ENCODE peak calls at places on chromosome 15, in eight cellular contexts. Q is Panc1; W is colonic mucosa; H is caudate nucleus; J is gastrocnemius medialis; G is esophagus squamous epithelium; N is HCT116; B is CD8-positive, alpha-beta T cell. V is an unnamed sample.

GRCh38 chr15:84689858-84690257 is 26.1 kb downstream of the SEC11A start:
- DNase-seq in Q (no peak), W (no peak), H (no peak), J (no peak), G (no peak), N (no peak), B (no peak), V (no peak)

GRCh38 chr15:35911052-35911780 is 365.3 kb upstream of the DPH6 start:
- DNase-seq in Q (no peak), W (no peak), H (no peak), J (no peak), G (no peak), N (no peak), B (no peak), V (no peak)

GRCh38 chr15:20355256-20355868 is 186.2 kb downstream of the GOLGA6L6 start:
- DNase-seq in Q (no peak), W (no peak), H (no peak), J (no peak), G (no peak), N (no peak), B (peak), V (peak)

GRCh38 chr15:74206801-74207281 is 4.3 kb upstream of the STRA6 start:
- DNase-seq in Q (no peak), W (no peak), H (peak), J (no peak), G (no peak), N (no peak), B (no peak), V (no peak)

GRCh38 chr15:74235962-74236361 is at the start of gene CCDC33:
- DNase-seq in Q (no peak), W (peak), H (no peak), J (no peak), G (no peak), N (no peak), B (no peak), V (peak)

GRCh38 chr15:58355965-58356358 is 75.8 kb upstream of the LIPC start:
- DNase-seq in Q (no peak), W (no peak), H (no peak), J (no peak), G (no peak), N (no peak), B (no peak), V (no peak)

GRCh38 chr15:39661776-39662175 is 80.9 kb downstream of the THBS1 start:
- DNase-seq in Q (no peak), W (no peak), H (no peak), J (no peak), G (no peak), N (no peak), B (no peak), V (no peak)

GRCh38 chr15:35606345-35606744 is 60.4 kb upstream of the DPH6 start:
- DNase-seq in Q (no peak), W (no peak), H (no peak), J (no peak), G (no peak), N (no peak), B (no peak), V (no peak)

GRCh38 chr15:39868396-39868795 is 51.7 kb downstream of the GPR176 start:
- DNase-seq in Q (no peak), W (no peak), H (no peak), J (no peak), G (no peak), N (no peak), B (no peak), V (no peak)

GRCh38 chr15:80049046-80049445 is 10.4 kb upstream of the ZFAND6 start:
- DNase-seq in Q (no peak), W (no peak), H (no peak), J (no peak), G (no peak), N (no peak), B (no peak), V (no peak)

GRCh38 chr15:33119263-33119662 is 75.3 kb downstream of the FMN1 start:
- DNase-seq in Q (no peak), W (no peak), H (no peak), J (no peak), G (no peak), N (no peak), B (no peak), V (no peak)

GRCh38 chr15:93331545-93332117 is 242.6 kb upstream of the RGMA start:
- DNase-seq in Q (no peak), W (no peak), H (no peak), J (no peak), G (no peak), N (no peak), B (no peak), V (no peak)

GRCh38 chr15:70602281-70602680 is 161.1 kb downstream of the UACA start:
- DNase-seq in Q (no peak), W (no peak), H (no peak), J (no peak), G (no peak), N (no peak), B (no peak), V (no peak)

GRCh38 chr15:89768071-89768500 is 8.0 kb upstream of the MESP2 start:
- DNase-seq in Q (no peak), W (peak), H (no peak), J (peak), G (no peak), N (no peak), B (no peak), V (no peak)

GRCh38 chr15:66261056-66261455 is 7.5 kb upstream of the MEGF11 start:
- DNase-seq in Q (no peak), W (no peak), H (peak), J (no peak), G (no peak), N (no peak), B (no peak), V (no peak)

GRCh38 chr15:77966540-77967290 is 110.8 kb downstream of the TBC1D2B start:
- DNase-seq in Q (no peak), W (peak), H (peak), J (no peak), G (no peak), N (peak), B (peak), V (no peak)

GRCh38 chr15:80594091-80594889 is 100.8 kb upstream of the ABHD17C start:
- DNase-seq in Q (no peak), W (no peak), H (no peak), J (no peak), G (no peak), N (no peak), B (no peak), V (no peak)

GRCh38 chr15:67193223-67194009 is 61.0 kb downstream of the AAGAB start:
- DNase-seq in Q (no peak), W (no peak), H (no peak), J (peak), G (no peak), N (no peak), B (no peak), V (no peak)

GRCh38 chr15:52464478-52464877 is 64.2 kb downstream of the MYO5A start:
- DNase-seq in Q (no peak), W (no peak), H (no peak), J (no peak), G (no peak), N (no peak), B (no peak), V (no peak)

GRCh38 chr15:92661069-92661468 is 5.5 kb upstream of the FAM174B start:
- DNase-seq in Q (no peak), W (no peak), H (no peak), J (no peak), G (no peak), N (no peak), B (no peak), V (no peak)

GRCh38 chr15:79962178-79962577 is 8.8 kb downstream of the BCL2A1 start:
- DNase-seq in Q (no peak), W (no peak), H (no peak), J (no peak), G (no peak), N (no peak), B (no peak), V (no peak)

GRCh38 chr15:40416056-40416455 is 10.5 kb downstream of the IVD start:
- DNase-seq in Q (no peak), W (no peak), H (no peak), J (no peak), G (no peak), N (no peak), B (no peak), V (no peak)

GRCh38 chr15:49155110-49155833 is at the start of gene COPS2:
- DNase-seq in Q (peak), W (peak), H (peak), J (peak), G (peak), N (peak), B (peak), V (peak)

GRCh38 chr15:65245096-65245849 is 34.0 kb upstream of the CILP start:
- DNase-seq in Q (no peak), W (peak), H (no peak), J (peak), G (no peak), N (no peak), B (no peak), V (no peak)

GRCh38 chr15:77991029-77991406 is 86.5 kb downstream of the TBC1D2B start:
- DNase-seq in Q (no peak), W (no peak), H (no peak), J (no peak), G (no peak), N (no peak), B (no peak), V (peak)

GRCh38 chr15:66095871-66096710 is 157.5 kb downstream of the MEGF11 start:
- DNase-seq in Q (no peak), W (no peak), H (no peak), J (no peak), G (no peak), N (no peak), B (no peak), V (peak)

DNA sequence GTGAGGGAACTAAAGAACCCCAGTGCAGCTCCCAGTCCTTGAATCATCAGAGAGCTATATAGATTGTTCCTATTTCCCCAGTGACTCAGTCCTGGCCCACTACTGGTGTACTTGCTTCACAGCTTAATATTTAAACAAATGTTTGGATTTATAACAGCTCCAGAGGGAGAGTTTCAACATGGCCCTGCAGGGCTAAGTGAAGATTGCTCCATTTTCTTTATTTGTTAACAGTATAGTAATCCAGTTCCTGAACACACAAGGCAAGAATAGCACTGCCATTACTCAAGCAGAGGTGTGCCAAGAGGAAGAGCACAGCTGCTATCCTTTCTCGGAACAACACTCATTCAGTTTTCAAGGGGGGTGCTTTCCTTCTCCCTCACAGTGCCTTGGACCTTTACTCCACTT is 6.5 kb downstream of the SQOR start:
- DNase-seq in Q (no peak), W (peak), H (no peak), J (peak), G (no peak), N (no peak), B (no peak), V (no peak)
- H3K27ac ChIP-seq in Q (peak), W (peak), H (no peak), J (peak), G (peak), N (no peak), B (no peak), V (peak)

GRCh38 chr15:59680870-59681269 is 8.2 kb downstream of the BNIP2 start:
- DNase-seq in Q (no peak), W (no peak), H (no peak), J (no peak), G (no peak), N (no peak), B (no peak), V (no peak)
- H3K27ac ChIP-seq in Q (no peak), W (no peak), H (no peak), J (no peak), G (no peak), N (no peak), B (no peak), V (no peak)

GRCh38 chr15:63378946-63379345 is 2.7 kb downstream of the CA12 start:
- DNase-seq in Q (no peak), W (no peak), H (no peak), J (no peak), G (no peak), N (no peak), B (no peak), V (no peak)
- H3K27ac ChIP-seq in Q (no peak), W (no peak), H (no peak), J (no peak), G (peak), N (no peak), B (no peak), V (no peak)

GRCh38 chr15:46555547-46555946 is 920.7 kb downstream of the SQOR start:
- DNase-seq in Q (no peak), W (no peak), H (no peak), J (no peak), G (no peak), N (no peak), B (no peak), V (no peak)
- H3K27ac ChIP-seq in Q (no peak), W (no peak), H (no peak), J (no peak), G (no peak), N (no peak), B (no peak), V (no peak)

GRCh38 chr15:38085104-38085503 is 150.7 kb downstream of the TMCO5A start:
- DNase-seq in Q (no peak), W (no peak), H (no peak), J (no peak), G (no peak), N (no peak), B (no peak), V (no peak)
- H3K27ac ChIP-seq in Q (no peak), W (no peak), H (no peak), J (no peak), G (no peak), N (no peak), B (no peak), V (no peak)